ENCODE peak calls at places on chromosomes 5 and 9, in ten cellular contexts. One of them, this sample, is unnamed.
A peak's percentile ranks its signal among the peaks of the same experiment; 100 is the strongest.

GRCh38 chr5:42840842-42841574 is 29.3 kb upstream of the SELENOP start:
- DNase-seq in stimulated activated CD4-positive, alpha-beta T cell treated with anti-CD3 and anti-CD28 coated beads, Interleukin-1b, Interleukin-23, amount 100 ng/mL, for 24 hours: no peak
- DNase-seq in Panc1: no peak
- DNase-seq in AML-193: no peak
- DNase-seq in KBM-7: no peak
- DNase-seq in NCI-H1048: no peak
- DNase-seq in HEK293T: no peak
- DNase-seq in stimulated activated CD8-positive, alpha-beta memory T cell treated with anti-CD3 and anti-CD28 coated beads, Interleukin-15, amount 100 ng/mL, for 24 hours: no peak
- DNase-seq in Calu3: no peak
- DNase-seq in nucleus accumbens: no peak
- DNase-seq in this sample: no peak

GRCh38 chr5:66932446-66932845 is 264.2 kb downstream of the CD180 start:
- DNase-seq in nucleus accumbens: no peak
- DNase-seq in KBM-7: no peak
- DNase-seq in NCI-H1048: no peak
- DNase-seq in HEK293T: no peak
- DNase-seq in Calu3: no peak
- DNase-seq in AML-193: no peak
- DNase-seq in Panc1: no peak
- DNase-seq in stimulated activated CD8-positive, alpha-beta memory T cell treated with anti-CD3 and anti-CD28 coated beads, Interleukin-15, amount 100 ng/mL, for 24 hours: no peak
- DNase-seq in stimulated activated CD4-positive, alpha-beta T cell treated with anti-CD3 and anti-CD28 coated beads, Interleukin-1b, Interleukin-23, amount 100 ng/mL, for 24 hours: no peak
- DNase-seq in this sample: no peak

GRCh38 chr9:136204838-136205706 is at the start of gene LHX3:
- DNase-seq in HEK293T: no peak
- DNase-seq in AML-193: no peak
- DNase-seq in NCI-H1048: no peak
- DNase-seq in Panc1: no peak
- DNase-seq in KBM-7: peak; percentile 16
- DNase-seq in nucleus accumbens: no peak
- DNase-seq in stimulated activated CD8-positive, alpha-beta memory T cell treated with anti-CD3 and anti-CD28 coated beads, Interleukin-15, amount 100 ng/mL, for 24 hours: no peak
- DNase-seq in stimulated activated CD4-positive, alpha-beta T cell treated with anti-CD3 and anti-CD28 coated beads, Interleukin-1b, Interleukin-23, amount 100 ng/mL, for 24 hours: no peak
- DNase-seq in Calu3: no peak
- DNase-seq in this sample: no peak

GRCh38 chr5:132414634-132415377 is 45.3 kb downstream of the SLC22A5 start:
- DNase-seq in KBM-7: no peak
- DNase-seq in Calu3: peak; percentile 57
- DNase-seq in stimulated activated CD4-positive, alpha-beta T cell treated with anti-CD3 and anti-CD28 coated beads, Interleukin-1b, Interleukin-23, amount 100 ng/mL, for 24 hours: no peak
- DNase-seq in HEK293T: no peak
- DNase-seq in AML-193: peak; percentile 59
- DNase-seq in nucleus accumbens: no peak
- DNase-seq in NCI-H1048: no peak
- DNase-seq in Panc1: no peak
- DNase-seq in stimulated activated CD8-positive, alpha-beta memory T cell treated with anti-CD3 and anti-CD28 coated beads, Interleukin-15, amount 100 ng/mL, for 24 hours: no peak
- DNase-seq in this sample: peak; percentile 45

GRCh38 chr5:54645888-54646284 is 128.3 kb downstream of the SNX18 start:
- DNase-seq in HEK293T: no peak
- DNase-seq in stimulated activated CD4-positive, alpha-beta T cell treated with anti-CD3 and anti-CD28 coated beads, Interleukin-1b, Interleukin-23, amount 100 ng/mL, for 24 hours: no peak
- DNase-seq in KBM-7: no peak
- DNase-seq in AML-193: no peak
- DNase-seq in stimulated activated CD8-positive, alpha-beta memory T cell treated with anti-CD3 and anti-CD28 coated beads, Interleukin-15, amount 100 ng/mL, for 24 hours: no peak
- DNase-seq in nucleus accumbens: no peak
- DNase-seq in Panc1: no peak
- DNase-seq in NCI-H1048: no peak
- DNase-seq in Calu3: no peak
- DNase-seq in this sample: no peak

GRCh38 chr9:132663120-132663519 is 6.7 kb downstream of the DDX31 start:
- DNase-seq in stimulated activated CD8-positive, alpha-beta memory T cell treated with anti-CD3 and anti-CD28 coated beads, Interleukin-15, amount 100 ng/mL, for 24 hours: no peak
- DNase-seq in HEK293T: no peak
- DNase-seq in Calu3: no peak
- DNase-seq in KBM-7: no peak
- DNase-seq in NCI-H1048: no peak
- DNase-seq in stimulated activated CD4-positive, alpha-beta T cell treated with anti-CD3 and anti-CD28 coated beads, Interleukin-1b, Interleukin-23, amount 100 ng/mL, for 24 hours: no peak
- DNase-seq in nucleus accumbens: no peak
- DNase-seq in AML-193: no peak
- DNase-seq in Panc1: no peak
- DNase-seq in this sample: no peak

GRCh38 chr9:91147079-91147708 is 214.5 kb downstream of the AUH start:
- DNase-seq in HEK293T: no peak
- DNase-seq in stimulated activated CD4-positive, alpha-beta T cell treated with anti-CD3 and anti-CD28 coated beads, Interleukin-1b, Interleukin-23, amount 100 ng/mL, for 24 hours: no peak
- DNase-seq in NCI-H1048: no peak
- DNase-seq in nucleus accumbens: no peak
- DNase-seq in Panc1: no peak
- DNase-seq in stimulated activated CD8-positive, alpha-beta memory T cell treated with anti-CD3 and anti-CD28 coated beads, Interleukin-15, amount 100 ng/mL, for 24 hours: no peak
- DNase-seq in AML-193: no peak
- DNase-seq in KBM-7: no peak
- DNase-seq in Calu3: no peak
- DNase-seq in this sample: no peak

GRCh38 chr5:126450895-126451294 is 27.7 kb downstream of the GRAMD2B start:
- DNase-seq in stimulated activated CD8-positive, alpha-beta memory T cell treated with anti-CD3 and anti-CD28 coated beads, Interleukin-15, amount 100 ng/mL, for 24 hours: no peak
- DNase-seq in nucleus accumbens: no peak
- DNase-seq in stimulated activated CD4-positive, alpha-beta T cell treated with anti-CD3 and anti-CD28 coated beads, Interleukin-1b, Interleukin-23, amount 100 ng/mL, for 24 hours: no peak
- DNase-seq in AML-193: no peak
- DNase-seq in Panc1: no peak
- DNase-seq in NCI-H1048: no peak
- DNase-seq in KBM-7: no peak
- DNase-seq in HEK293T: no peak
- DNase-seq in Calu3: no peak
- DNase-seq in this sample: no peak

GRCh38 chr5:84130006-84130580 is 254.6 kb downstream of the EDIL3 start:
- DNase-seq in nucleus accumbens: no peak
- DNase-seq in HEK293T: no peak
- DNase-seq in stimulated activated CD4-positive, alpha-beta T cell treated with anti-CD3 and anti-CD28 coated beads, Interleukin-1b, Interleukin-23, amount 100 ng/mL, for 24 hours: no peak
- DNase-seq in AML-193: no peak
- DNase-seq in NCI-H1048: no peak
- DNase-seq in Calu3: no peak
- DNase-seq in KBM-7: no peak
- DNase-seq in stimulated activated CD8-positive, alpha-beta memory T cell treated with anti-CD3 and anti-CD28 coated beads, Interleukin-15, amount 100 ng/mL, for 24 hours: no peak
- DNase-seq in Panc1: no peak
- DNase-seq in this sample: no peak

GRCh38 chr5:160799160-160799559 is 52.9 kb downstream of the ATP10B start:
- DNase-seq in stimulated activated CD8-positive, alpha-beta memory T cell treated with anti-CD3 and anti-CD28 coated beads, Interleukin-15, amount 100 ng/mL, for 24 hours: no peak
- DNase-seq in stimulated activated CD4-positive, alpha-beta T cell treated with anti-CD3 and anti-CD28 coated beads, Interleukin-1b, Interleukin-23, amount 100 ng/mL, for 24 hours: no peak
- DNase-seq in KBM-7: peak; percentile 90
- DNase-seq in Panc1: no peak
- DNase-seq in nucleus accumbens: no peak
- DNase-seq in HEK293T: no peak
- DNase-seq in NCI-H1048: no peak
- DNase-seq in Calu3: no peak
- DNase-seq in AML-193: peak; percentile 80
- DNase-seq in this sample: no peak

GRCh38 chr5:154278908-154279307 is 88.4 kb downstream of the GALNT10 start:
- DNase-seq in stimulated activated CD8-positive, alpha-beta memory T cell treated with anti-CD3 and anti-CD28 coated beads, Interleukin-15, amount 100 ng/mL, for 24 hours: no peak
- DNase-seq in nucleus accumbens: no peak
- DNase-seq in stimulated activated CD4-positive, alpha-beta T cell treated with anti-CD3 and anti-CD28 coated beads, Interleukin-1b, Interleukin-23, amount 100 ng/mL, for 24 hours: no peak
- DNase-seq in Calu3: no peak
- DNase-seq in KBM-7: no peak
- DNase-seq in HEK293T: no peak
- DNase-seq in AML-193: no peak
- DNase-seq in NCI-H1048: no peak
- DNase-seq in Panc1: no peak
- DNase-seq in this sample: no peak

GRCh38 chr9:20701058-20701457 is 17.0 kb downstream of the FOCAD start:
- DNase-seq in HEK293T: no peak
- DNase-seq in Panc1: no peak
- DNase-seq in stimulated activated CD8-positive, alpha-beta memory T cell treated with anti-CD3 and anti-CD28 coated beads, Interleukin-15, amount 100 ng/mL, for 24 hours: no peak
- DNase-seq in NCI-H1048: no peak
- DNase-seq in AML-193: peak; percentile 2
- DNase-seq in KBM-7: no peak
- DNase-seq in Calu3: no peak
- DNase-seq in stimulated activated CD4-positive, alpha-beta T cell treated with anti-CD3 and anti-CD28 coated beads, Interleukin-1b, Interleukin-23, amount 100 ng/mL, for 24 hours: no peak
- DNase-seq in nucleus accumbens: no peak
- DNase-seq in this sample: no peak

GRCh38 chr9:18829858-18830257 is 203.2 kb downstream of the SAXO1 start:
- DNase-seq in stimulated activated CD8-positive, alpha-beta memory T cell treated with anti-CD3 and anti-CD28 coated beads, Interleukin-15, amount 100 ng/mL, for 24 hours: no peak
- DNase-seq in nucleus accumbens: no peak
- DNase-seq in KBM-7: no peak
- DNase-seq in AML-193: no peak
- DNase-seq in Calu3: no peak
- DNase-seq in stimulated activated CD4-positive, alpha-beta T cell treated with anti-CD3 and anti-CD28 coated beads, Interleukin-1b, Interleukin-23, amount 100 ng/mL, for 24 hours: no peak
- DNase-seq in NCI-H1048: no peak
- DNase-seq in Panc1: no peak
- DNase-seq in HEK293T: no peak
- DNase-seq in this sample: no peak

GRCh38 chr5:36535390-36535789 is 71.0 kb upstream of the SLC1A3 start:
- DNase-seq in NCI-H1048: no peak
- DNase-seq in nucleus accumbens: no peak
- DNase-seq in stimulated activated CD4-positive, alpha-beta T cell treated with anti-CD3 and anti-CD28 coated beads, Interleukin-1b, Interleukin-23, amount 100 ng/mL, for 24 hours: no peak
- DNase-seq in KBM-7: no peak
- DNase-seq in stimulated activated CD8-positive, alpha-beta memory T cell treated with anti-CD3 and anti-CD28 coated beads, Interleukin-15, amount 100 ng/mL, for 24 hours: no peak
- DNase-seq in HEK293T: no peak
- DNase-seq in Panc1: no peak
- DNase-seq in AML-193: no peak
- DNase-seq in Calu3: no peak
- DNase-seq in this sample: no peak

GRCh38 chr5:91963166-91963565 is 580.0 kb upstream of the ARRDC3 start:
- DNase-seq in stimulated activated CD4-positive, alpha-beta T cell treated with anti-CD3 and anti-CD28 coated beads, Interleukin-1b, Interleukin-23, amount 100 ng/mL, for 24 hours: no peak
- DNase-seq in AML-193: no peak
- DNase-seq in HEK293T: no peak
- DNase-seq in NCI-H1048: no peak
- DNase-seq in KBM-7: no peak
- DNase-seq in Calu3: no peak
- DNase-seq in Panc1: no peak
- DNase-seq in nucleus accumbens: no peak
- DNase-seq in stimulated activated CD8-positive, alpha-beta memory T cell treated with anti-CD3 and anti-CD28 coated beads, Interleukin-15, amount 100 ng/mL, for 24 hours: no peak
- DNase-seq in this sample: no peak

GRCh38 chr5:66897355-66897754 is 299.2 kb downstream of the CD180 start:
- DNase-seq in nucleus accumbens: no peak
- DNase-seq in KBM-7: no peak
- DNase-seq in stimulated activated CD8-positive, alpha-beta memory T cell treated with anti-CD3 and anti-CD28 coated beads, Interleukin-15, amount 100 ng/mL, for 24 hours: no peak
- DNase-seq in Calu3: no peak
- DNase-seq in stimulated activated CD4-positive, alpha-beta T cell treated with anti-CD3 and anti-CD28 coated beads, Interleukin-1b, Interleukin-23, amount 100 ng/mL, for 24 hours: no peak
- DNase-seq in AML-193: no peak
- DNase-seq in Panc1: no peak
- DNase-seq in NCI-H1048: no peak
- DNase-seq in HEK293T: no peak
- DNase-seq in this sample: no peak

GRCh38 chr9:130731355-130731754 is 37.8 kb downstream of the EXOSC2 start:
- DNase-seq in Panc1: no peak
- DNase-seq in HEK293T: no peak
- DNase-seq in AML-193: no peak
- DNase-seq in stimulated activated CD4-positive, alpha-beta T cell treated with anti-CD3 and anti-CD28 coated beads, Interleukin-1b, Interleukin-23, amount 100 ng/mL, for 24 hours: no peak
- DNase-seq in nucleus accumbens: no peak
- DNase-seq in Calu3: no peak
- DNase-seq in NCI-H1048: no peak
- DNase-seq in stimulated activated CD8-positive, alpha-beta memory T cell treated with anti-CD3 and anti-CD28 coated beads, Interleukin-15, amount 100 ng/mL, for 24 hours: no peak
- DNase-seq in KBM-7: no peak
- DNase-seq in this sample: no peak

GRCh38 chr9:127698985-127699670 is 7.7 kb upstream of the CFAP157 start:
- DNase-seq in stimulated activated CD4-positive, alpha-beta T cell treated with anti-CD3 and anti-CD28 coated beads, Interleukin-1b, Interleukin-23, amount 100 ng/mL, for 24 hours: peak; percentile 74
- DNase-seq in stimulated activated CD8-positive, alpha-beta memory T cell treated with anti-CD3 and anti-CD28 coated beads, Interleukin-15, amount 100 ng/mL, for 24 hours: peak; percentile 49
- DNase-seq in nucleus accumbens: peak; percentile 96
- DNase-seq in Panc1: no peak
- DNase-seq in KBM-7: no peak
- DNase-seq in HEK293T: peak; percentile 48
- DNase-seq in Calu3: peak; percentile 93
- DNase-seq in NCI-H1048: no peak
- DNase-seq in AML-193: no peak
- DNase-seq in this sample: peak; percentile 96

GRCh38 chr9:126292736-126293521 is 33.7 kb upstream of the MVB12B start:
- DNase-seq in KBM-7: no peak
- DNase-seq in Calu3: no peak
- DNase-seq in Panc1: no peak
- DNase-seq in stimulated activated CD8-positive, alpha-beta memory T cell treated with anti-CD3 and anti-CD28 coated beads, Interleukin-15, amount 100 ng/mL, for 24 hours: no peak
- DNase-seq in stimulated activated CD4-positive, alpha-beta T cell treated with anti-CD3 and anti-CD28 coated beads, Interleukin-1b, Interleukin-23, amount 100 ng/mL, for 24 hours: no peak
- DNase-seq in NCI-H1048: no peak
- DNase-seq in nucleus accumbens: no peak
- DNase-seq in HEK293T: no peak
- DNase-seq in AML-193: no peak
- DNase-seq in this sample: no peak

GRCh38 chr5:79011219-79011836 is 26.2 kb upstream of the ARSB start:
- DNase-seq in Calu3: no peak
- DNase-seq in stimulated activated CD4-positive, alpha-beta T cell treated with anti-CD3 and anti-CD28 coated beads, Interleukin-1b, Interleukin-23, amount 100 ng/mL, for 24 hours: no peak
- DNase-seq in Panc1: no peak
- DNase-seq in KBM-7: no peak
- DNase-seq in NCI-H1048: no peak
- DNase-seq in stimulated activated CD8-positive, alpha-beta memory T cell treated with anti-CD3 and anti-CD28 coated beads, Interleukin-15, amount 100 ng/mL, for 24 hours: no peak
- DNase-seq in AML-193: no peak
- DNase-seq in nucleus accumbens: no peak
- DNase-seq in HEK293T: no peak
- DNase-seq in this sample: no peak

GRCh38 chr5:83551826-83552225 is 80.3 kb downstream of the VCAN start:
- DNase-seq in Panc1: no peak
- DNase-seq in AML-193: no peak
- DNase-seq in nucleus accumbens: no peak
- DNase-seq in stimulated activated CD8-positive, alpha-beta memory T cell treated with anti-CD3 and anti-CD28 coated beads, Interleukin-15, amount 100 ng/mL, for 24 hours: no peak
- DNase-seq in Calu3: no peak
- DNase-seq in NCI-H1048: no peak
- DNase-seq in stimulated activated CD4-positive, alpha-beta T cell treated with anti-CD3 and anti-CD28 coated beads, Interleukin-1b, Interleukin-23, amount 100 ng/mL, for 24 hours: no peak
- DNase-seq in HEK293T: no peak
- DNase-seq in KBM-7: no peak
- DNase-seq in this sample: no peak

GRCh38 chr9:117189121-117189520 is 225.7 kb downstream of the ASTN2 start:
- DNase-seq in nucleus accumbens: no peak
- DNase-seq in NCI-H1048: no peak
- DNase-seq in Panc1: no peak
- DNase-seq in Calu3: no peak
- DNase-seq in HEK293T: no peak
- DNase-seq in AML-193: no peak
- DNase-seq in stimulated activated CD8-positive, alpha-beta memory T cell treated with anti-CD3 and anti-CD28 coated beads, Interleukin-15, amount 100 ng/mL, for 24 hours: no peak
- DNase-seq in stimulated activated CD4-positive, alpha-beta T cell treated with anti-CD3 and anti-CD28 coated beads, Interleukin-1b, Interleukin-23, amount 100 ng/mL, for 24 hours: no peak
- DNase-seq in KBM-7: no peak
- DNase-seq in this sample: no peak

GRCh38 chr5:139650689-139651501 is 2.7 kb downstream of the CXXC5 start:
- DNase-seq in NCI-H1048: no peak
- DNase-seq in stimulated activated CD8-positive, alpha-beta memory T cell treated with anti-CD3 and anti-CD28 coated beads, Interleukin-15, amount 100 ng/mL, for 24 hours: no peak
- DNase-seq in stimulated activated CD4-positive, alpha-beta T cell treated with anti-CD3 and anti-CD28 coated beads, Interleukin-1b, Interleukin-23, amount 100 ng/mL, for 24 hours: no peak
- DNase-seq in AML-193: no peak
- DNase-seq in KBM-7: peak; percentile 26
- DNase-seq in HEK293T: no peak
- DNase-seq in Calu3: peak; percentile 67
- DNase-seq in Panc1: no peak
- DNase-seq in nucleus accumbens: peak; percentile 57
- DNase-seq in this sample: no peak

GRCh38 chr9:88319936-88320747 is 68.1 kb upstream of the SPIN1 start:
- DNase-seq in stimulated activated CD8-positive, alpha-beta memory T cell treated with anti-CD3 and anti-CD28 coated beads, Interleukin-15, amount 100 ng/mL, for 24 hours: no peak
- DNase-seq in Panc1: no peak
- DNase-seq in KBM-7: no peak
- DNase-seq in Calu3: no peak
- DNase-seq in AML-193: no peak
- DNase-seq in nucleus accumbens: no peak
- DNase-seq in NCI-H1048: no peak
- DNase-seq in HEK293T: no peak
- DNase-seq in stimulated activated CD4-positive, alpha-beta T cell treated with anti-CD3 and anti-CD28 coated beads, Interleukin-1b, Interleukin-23, amount 100 ng/mL, for 24 hours: no peak
- DNase-seq in this sample: no peak

GRCh38 chr9:99040911-99041582 is 63.9 kb upstream of the TGFBR1 start:
- DNase-seq in stimulated activated CD4-positive, alpha-beta T cell treated with anti-CD3 and anti-CD28 coated beads, Interleukin-1b, Interleukin-23, amount 100 ng/mL, for 24 hours: no peak
- DNase-seq in KBM-7: peak; percentile 38
- DNase-seq in nucleus accumbens: no peak
- DNase-seq in NCI-H1048: no peak
- DNase-seq in stimulated activated CD8-positive, alpha-beta memory T cell treated with anti-CD3 and anti-CD28 coated beads, Interleukin-15, amount 100 ng/mL, for 24 hours: no peak
- DNase-seq in Panc1: no peak
- DNase-seq in Calu3: no peak
- DNase-seq in HEK293T: no peak
- DNase-seq in AML-193: peak; percentile 80
- DNase-seq in this sample: no peak

GRCh38 chr5:62305358-62305714 is 670 bp upstream of the KIF2A start:
- DNase-seq in Calu3: no peak
- DNase-seq in KBM-7: no peak
- DNase-seq in NCI-H1048: no peak
- DNase-seq in nucleus accumbens: no peak
- DNase-seq in stimulated activated CD4-positive, alpha-beta T cell treated with anti-CD3 and anti-CD28 coated beads, Interleukin-1b, Interleukin-23, amount 100 ng/mL, for 24 hours: no peak
- DNase-seq in HEK293T: no peak
- DNase-seq in stimulated activated CD8-positive, alpha-beta memory T cell treated with anti-CD3 and anti-CD28 coated beads, Interleukin-15, amount 100 ng/mL, for 24 hours: no peak
- DNase-seq in Panc1: no peak
- DNase-seq in AML-193: peak; percentile 34
- DNase-seq in this sample: no peak

GRCh38 chr9:34675048-34675714 is 12.7 kb upstream of the CCL27 start:
- DNase-seq in stimulated activated CD4-positive, alpha-beta T cell treated with anti-CD3 and anti-CD28 coated beads, Interleukin-1b, Interleukin-23, amount 100 ng/mL, for 24 hours: peak; percentile 43
- DNase-seq in KBM-7: peak; percentile 88
- DNase-seq in stimulated activated CD8-positive, alpha-beta memory T cell treated with anti-CD3 and anti-CD28 coated beads, Interleukin-15, amount 100 ng/mL, for 24 hours: no peak
- DNase-seq in Panc1: no peak
- DNase-seq in HEK293T: peak; percentile 80
- DNase-seq in NCI-H1048: no peak
- DNase-seq in Calu3: peak; percentile 80
- DNase-seq in AML-193: peak; percentile 63
- DNase-seq in nucleus accumbens: no peak
- DNase-seq in this sample: peak; percentile 51

GRCh38 chr5:134420326-134420725 is 8.6 kb upstream of the CDKN2AIPNL start:
- DNase-seq in KBM-7: no peak
- DNase-seq in NCI-H1048: no peak
- DNase-seq in stimulated activated CD4-positive, alpha-beta T cell treated with anti-CD3 and anti-CD28 coated beads, Interleukin-1b, Interleukin-23, amount 100 ng/mL, for 24 hours: no peak
- DNase-seq in stimulated activated CD8-positive, alpha-beta memory T cell treated with anti-CD3 and anti-CD28 coated beads, Interleukin-15, amount 100 ng/mL, for 24 hours: no peak
- DNase-seq in nucleus accumbens: no peak
- DNase-seq in AML-193: no peak
- DNase-seq in Calu3: no peak
- DNase-seq in HEK293T: no peak
- DNase-seq in Panc1: no peak
- DNase-seq in this sample: no peak

This sample was measured in NCI-H460.